ENCODE peak calls at places on chromosomes 5 and 9, in nine cellular contexts. N, A, X, Q, V, R, H, B and F are unnamed samples.

GRCh38 chr9:86181379-86182315 is 77.8 kb downstream of the C9orf153 start:
- DNase-seq in V (no peak), X (no peak), A (no peak), N (no peak), R (no peak), B (no peak), Q (no peak), H (no peak), F (no peak)

GRCh38 chr5:131460867-131461572 is 174.0 kb downstream of the RAPGEF6 start:
- DNase-seq in R (no peak), V (no peak), H (no peak), N (no peak), X (no peak), A (no peak), B (no peak), Q (no peak), F (no peak)

GRCh38 chr9:99819123-99819483 is 2.6 kb upstream of the NR4A3 start:
- DNase-seq in R (no peak), Q (no peak), N (no peak), A (no peak), H (no peak), V (no peak), B (no peak), X (no peak), F (no peak)

GRCh38 chr5:24367211-24367610 is 277.6 kb downstream of the CDH10 start:
- DNase-seq in N (no peak), X (no peak), B (no peak), H (no peak), Q (no peak), A (no peak), R (no peak), V (no peak), F (no peak)

GRCh38 chr5:55600536-55601208 is 65.9 kb upstream of the PLPP1 start:
- DNase-seq in R (no peak), N (no peak), A (no peak), B (peak), H (peak), V (no peak), X (no peak), Q (no peak), F (no peak)

GRCh38 chr9:127707766-127708165 is 978 bp downstream of the CFAP157 start:
- DNase-seq in V (no peak), R (peak), N (no peak), B (peak), A (no peak), H (no peak), X (peak), Q (no peak), F (peak)

GRCh38 chr9:73689091-73689870 is 537.6 kb downstream of the ANXA1 start:
- DNase-seq in Q (no peak), A (no peak), N (no peak), B (no peak), H (peak), R (no peak), V (no peak), X (no peak), F (no peak)

GRCh38 chr5:137300411-137301240 is 198.5 kb downstream of the SPOCK1 start:
- DNase-seq in R (peak), A (no peak), Q (no peak), V (no peak), N (no peak), B (no peak), X (no peak), H (no peak), F (no peak)

GRCh38 chr5:171505473-171506043 is 86.1 kb downstream of the FGF18 start:
- DNase-seq in N (no peak), Q (no peak), H (no peak), V (no peak), X (no peak), R (no peak), B (no peak), A (no peak), F (no peak)

GRCh38 chr9:101465330-101465915 is 29.8 kb upstream of the ALDOB start:
- DNase-seq in V (no peak), R (no peak), N (no peak), B (no peak), Q (peak), H (peak), X (no peak), A (peak), F (no peak)

GRCh38 chr5:173354645-173355044 is 26.4 kb upstream of the STC2 start:
- DNase-seq in X (no peak), V (no peak), R (no peak), B (no peak), N (no peak), Q (no peak), A (no peak), H (no peak), F (no peak)

GRCh38 chr9:94761506-94761905 is 35.0 kb downstream of the AOPEP start:
- DNase-seq in A (no peak), X (no peak), V (no peak), H (no peak), B (peak), N (no peak), R (no peak), Q (no peak), F (no peak)

GRCh38 chr9:32344551-32345182 is 39.8 kb upstream of the ACO1 start:
- DNase-seq in V (no peak), N (no peak), Q (no peak), A (no peak), R (no peak), H (peak), X (no peak), B (no peak), F (no peak)

GRCh38 chr5:98095072-98095471 is 678.4 kb upstream of the RGMB start:
- DNase-seq in R (no peak), A (no peak), Q (no peak), X (no peak), V (no peak), B (no peak), N (no peak), H (peak), F (no peak)